ENCODE peak calls at places on chromosomes 13 and 19, in four cellular contexts. K is tibial nerve; F is SK-MEL-5; S is stimulated activated CD4-positive, alpha-beta T cell treated with anti-CD3 and anti-CD28 coated beads, Interleukin-4, amount 100 ng/mL, for 24 hours. G is an unnamed sample.

GRCh38 chr13:50357586-50358118 is 342.4 kb downstream of the KCNRG start:
- DNase-seq in F (no peak), K (no peak), S (no peak), G (no peak)

GRCh38 chr13:35600137-35600536 is 123.6 kb upstream of the MAB21L1 start:
- DNase-seq in F (no peak), K (no peak), S (no peak), G (no peak)

GRCh38 chr19:45769821-45770191 is 754 bp upstream of the SIX5 start:
- DNase-seq in F (peak; percentile 35), S (peak; percentile 54), K (no peak), G (peak; percentile 68)

GRCh38 chr13:105920375-105920774 is 615.1 kb downstream of the EFNB2 start:
- DNase-seq in K (no peak), S (no peak), F (no peak), G (no peak)

GRCh38 chr13:113548778-113549621 is 35.6 kb upstream of the TFDP1 start:
- DNase-seq in S (no peak), F (no peak), K (no peak), G (no peak)

GRCh38 chr13:55963934-55964333 is 1176.8 kb upstream of the PRR20A start:
- DNase-seq in F (no peak), S (no peak), K (no peak), G (no peak)

GRCh38 chr19:34988119-34988518 is 12.0 kb upstream of the GRAMD1A start:
- DNase-seq in K (no peak), S (no peak), F (no peak), G (no peak)

GRCh38 chr13:23447927-23448326 is 14.4 kb upstream of the SACS start:
- DNase-seq in F (no peak), K (no peak), S (no peak), G (no peak)

GRCh38 chr19:41863209-41863931 is 3.3 kb downstream of the RPS19 start:
- DNase-seq in F (no peak), S (no peak), K (no peak), G (no peak)

GRCh38 chr13:46149272-46150133 is 32.5 kb downstream of the LCP1 start:
- DNase-seq in K (no peak), S (peak; percentile 34), F (peak; percentile 21), G (peak; percentile 94)

GRCh38 chr19:45507864-45508680 is 793 bp downstream of the VASP start:
- DNase-seq in K (no peak), S (peak; percentile 45), F (no peak), G (peak; percentile 48)

GRCh38 chr13:30504081-30504480 is 38.3 kb upstream of the HMGB1 start:
- DNase-seq in S (no peak), F (no peak), K (no peak), G (no peak)

GRCh38 chr13:46983881-46984280 is 87.0 kb upstream of the HTR2A start:
- DNase-seq in S (no peak), F (no peak), K (no peak), G (no peak)